ENCODE peak calls at places on chromosomes 4 and X, in seven cellular contexts. D, F, N, T, X, H and R are unnamed samples.

GRCh38 chr4:117965608-117966007 is 68.7 kb upstream of the NDST3 start:
- DNase-seq in F (no peak), X (peak; percentile 11), D (no peak), T (no peak), N (no peak), H (no peak), R (no peak)

GRCh38 chrX:119503484-119503861 is 35.2 kb downstream of the SLC25A5 start:
- DNase-seq in X (peak; percentile 80), D (peak; percentile 34), T (peak; percentile 53), N (peak; percentile 89), H (no peak), F (no peak), R (no peak)

GRCh38 chr4:145939241-145939640 is 618 bp upstream of the ZNF827 start:
- DNase-seq in X (peak; percentile 47), H (no peak), D (no peak), F (no peak), T (no peak), N (peak; percentile 41), R (no peak)

GRCh38 chrX:78066110-78066509 is 37.9 kb upstream of the PGK1 start:
- DNase-seq in D (no peak), T (no peak), X (no peak), H (no peak), N (peak; percentile 73), F (no peak), R (no peak)

GRCh38 chrX:129779747-129780146 is at the start of gene SASH3:
- DNase-seq in H (no peak), N (no peak), T (peak; percentile 50), D (peak; percentile 40), X (no peak), F (peak; percentile 69), R (peak; percentile 37)

GRCh38 chrX:45714864-45715263 is 514.2 kb upstream of the DIPK2B start:
- DNase-seq in T (no peak), F (no peak), H (no peak), N (peak; percentile 81), D (no peak), X (peak; percentile 41), R (no peak)

GRCh38 chr4:38509551-38509950 is 154.4 kb upstream of the KLF3 start:
- DNase-seq in H (no peak), D (no peak), F (no peak), T (no peak), X (no peak), N (no peak), R (no peak)

GRCh38 chrX:57044226-57044625 is 48.9 kb upstream of the SPIN3 start:
- DNase-seq in N (no peak), H (no peak), T (no peak), F (no peak), D (no peak), X (no peak), R (no peak)

GRCh38 chr4:20565075-20565721 is 135.1 kb upstream of the PACRGL start:
- DNase-seq in F (no peak), H (no peak), X (peak; percentile 40), T (no peak), D (no peak), N (peak; percentile 87), R (no peak)

GRCh38 chr4:7144374-7145290 is 47.7 kb upstream of the SORCS2 start:
- DNase-seq in X (no peak), N (peak; percentile 20), F (peak; percentile 46), T (no peak), H (no peak), D (no peak), R (no peak)

GRCh38 chr4:1402516-1403101 is 3.6 kb downstream of the NKX1-1 start:
- DNase-seq in D (no peak), T (peak; percentile 17), F (peak; percentile 35), X (peak; percentile 6), N (no peak), H (no peak), R (no peak)

GRCh38 chr4:57119054-57119651 is 9.0 kb upstream of the IGFBP7 start:
- DNase-seq in T (no peak), X (peak; percentile 95), H (no peak), D (peak; percentile 43), N (peak; percentile 97), F (peak; percentile 76), R (no peak)

GRCh38 chr4:6368096-6368495 is 98.4 kb downstream of the WFS1 start:
- DNase-seq in N (no peak), F (no peak), X (no peak), H (no peak), D (no peak), T (no peak), R (no peak)

GRCh38 chr4:48653217-48654014 is 126.7 kb downstream of the FRYL start:
- DNase-seq in X (peak; percentile 2), F (peak; percentile 78), H (no peak), D (peak; percentile 48), N (peak; percentile 85), T (no peak), R (peak; percentile 11)

GRCh38 chr4:40718571-40718970 is 31.2 kb upstream of the NSUN7 start:
- DNase-seq in D (no peak), N (no peak), X (no peak), T (peak; percentile 73), H (no peak), F (no peak), R (no peak)

GRCh38 chr4:25859429-25860148 is 3.2 kb downstream of the SEL1L3 start:
- DNase-seq in N (peak; percentile 60), T (no peak), D (no peak), F (no peak), H (no peak), X (no peak), R (no peak)

GRCh38 chrX:86946569-86946968 is 571.0 kb upstream of the KLHL4 start:
- DNase-seq in D (no peak), T (no peak), X (peak; percentile 11), N (no peak), H (no peak), F (no peak), R (no peak)

GRCh38 chr4:118367872-118368271 is 15.1 kb upstream of the PRSS12 start:
- DNase-seq in N (no peak), D (no peak), F (no peak), T (no peak), X (no peak), H (no peak), R (no peak)

GRCh38 chr4:139469216-139469615 is 15.3 kb downstream of the RAB33B start:
- DNase-seq in H (no peak), X (no peak), N (peak; percentile 68), T (no peak), D (no peak), F (no peak), R (no peak)
- H3K9me3 ChIP-seq in H (peaks cover 12% of the 10 kb centered on the region), X (peaks cover 13% of the 10 kb centered on the region), N (no peaks in the 10 kb centered on the region), T (peaks cover 8% of the 10 kb centered on the region), D (peaks cover 12% of the 10 kb centered on the region), F (no peaks in the 10 kb centered on the region), R (no peaks in the 10 kb centered on the region)

GRCh38 chr4:58411904-58412303 is 1301.7 kb upstream of the IGFBP7 start:
- DNase-seq in N (no peak), T (no peak), F (no peak), D (no peak), H (no peak), X (no peak), R (no peak)

DNA sequence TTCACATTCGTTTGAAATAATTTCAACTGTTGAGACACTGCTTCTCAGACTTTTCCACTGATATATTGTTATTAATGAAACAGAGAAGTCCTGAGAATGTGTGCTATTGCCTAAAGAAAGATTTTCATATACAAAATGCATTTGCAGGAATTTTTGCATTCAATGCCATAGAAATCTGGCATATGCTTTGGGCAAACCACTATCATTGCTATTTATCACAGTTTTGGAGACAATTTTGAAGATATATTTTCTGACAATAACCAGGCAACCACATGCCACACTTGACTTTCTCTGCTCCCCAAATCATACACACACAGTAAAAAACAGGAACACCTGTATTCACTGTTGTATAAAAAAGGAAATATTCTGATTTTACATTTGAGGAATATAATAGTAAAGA is 1303.7 kb upstream of the IGFBP7 start:
- DNase-seq in F (no peak), H (no peak), T (no peak), N (no peak), X (no peak), D (no peak), R (no peak)
- H3K9me3 ChIP-seq in F (no peaks in the 10 kb centered on the region), H (no peaks in the 10 kb centered on the region), T (no peaks in the 10 kb centered on the region), N (no peaks in the 10 kb centered on the region), X (no peaks in the 10 kb centered on the region), D (no peaks in the 10 kb centered on the region), R (no peaks in the 10 kb centered on the region)

DNA sequence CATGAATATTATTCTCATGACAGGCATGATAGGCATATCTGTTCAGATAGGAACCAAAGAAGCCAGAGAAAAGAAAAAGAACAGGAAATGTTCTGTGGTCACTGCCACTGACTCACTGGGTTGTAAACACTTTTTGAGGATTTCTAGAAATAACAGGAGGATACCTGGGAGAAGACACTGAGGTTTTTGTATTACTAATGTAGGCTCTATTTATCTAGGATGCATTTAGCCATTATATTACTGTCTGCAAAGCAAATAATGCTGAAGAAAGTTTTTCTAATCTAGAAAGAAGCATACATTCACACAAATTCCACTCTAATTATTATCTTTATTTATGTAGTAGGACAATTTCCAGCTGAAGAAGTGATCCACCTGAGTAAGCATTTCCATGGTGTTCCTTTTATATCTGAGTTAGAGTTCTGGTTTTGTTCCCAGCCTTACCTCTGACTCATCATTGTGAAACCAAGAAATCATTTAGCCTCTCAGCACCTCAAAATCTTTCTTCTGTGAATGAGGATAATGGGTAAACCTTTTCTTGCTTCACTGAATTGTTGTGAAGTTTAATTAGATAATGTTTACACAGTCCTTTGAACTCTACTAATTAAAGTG is 40.2 kb upstream of the EPGN start:
- DNase-seq in H (no peak), F (no peak), D (no peak), X (peak; percentile 67), T (no peak), N (peak; percentile 86), R (no peak)
- H3K9me3 ChIP-seq in H (no peaks in the 10 kb centered on the region), F (no peaks in the 10 kb centered on the region), D (no peaks in the 10 kb centered on the region), X (no peaks in the 10 kb centered on the region), T (no peaks in the 10 kb centered on the region), N (no peaks in the 10 kb centered on the region), R (no peaks in the 10 kb centered on the region)

GRCh38 chrX:784829-785228 is 154.2 kb downstream of the SHOX start:
- DNase-seq in H (no peak), F (no peak), X (no peak), N (no peak), D (no peak), T (no peak), R (no peak)
- H3K9me3 ChIP-seq in H (no peaks in the 10 kb centered on the region), F (no peaks in the 10 kb centered on the region), X (no peaks in the 10 kb centered on the region), N (no peaks in the 10 kb centered on the region), D (no peaks in the 10 kb centered on the region), T (peaks cover 10% of the 10 kb centered on the region), R (no peaks in the 10 kb centered on the region)

GRCh38 chr4:17985832-17986231 is 35.7 kb downstream of the LCORL start:
- DNase-seq in T (no peak), D (no peak), N (no peak), F (no peak), X (no peak), H (no peak), R (no peak)
- H3K9me3 ChIP-seq in T (no peaks in the 10 kb centered on the region), D (peaks cover 13% of the 10 kb centered on the region), N (no peaks in the 10 kb centered on the region), F (no peaks in the 10 kb centered on the region), X (peaks cover 7% of the 10 kb centered on the region), H (peaks cover 23% of the 10 kb centered on the region), R (peaks cover 8% of the 10 kb centered on the region)